ENCODE peak calls at places on chromosomes 3 and 15, in nine cellular contexts. One of them, this sample, is unnamed.

GRCh38 chr15:98776607-98777281 is 128.4 kb downstream of the IGF1R start:
- DNase-seq in A549: no peak
- DNase-seq in HepG2: peak; percentile 78
- DNase-seq in ovary: peak; percentile 79
- DNase-seq in suprapubic skin: no peak
- DNase-seq in upper lobe of left lung: peak; percentile 67
- DNase-seq in K562: peak; percentile 52
- DNase-seq in stomach: peak; percentile 58
- DNase-seq in sigmoid colon: no peak
- DNase-seq in this sample: peak; percentile 34

GRCh38 chr15:90860942-90861675 is 7.3 kb upstream of the FURIN start:
- DNase-seq in A549: peak; percentile 92
- DNase-seq in K562: no peak
- DNase-seq in suprapubic skin: no peak
- DNase-seq in upper lobe of left lung: no peak
- DNase-seq in HepG2: peak; percentile 94
- DNase-seq in stomach: no peak
- DNase-seq in ovary: no peak
- DNase-seq in sigmoid colon: no peak
- DNase-seq in this sample: no peak

GRCh38 chr3:113571360-113571759 is 39.0 kb downstream of the SIDT1 start:
- DNase-seq in sigmoid colon: no peak
- DNase-seq in HepG2: no peak
- DNase-seq in ovary: no peak
- DNase-seq in K562: no peak
- DNase-seq in suprapubic skin: no peak
- DNase-seq in A549: no peak
- DNase-seq in stomach: no peak
- DNase-seq in upper lobe of left lung: no peak
- DNase-seq in this sample: no peak

GRCh38 chr3:32428092-32429068 is 36.7 kb downstream of the CMTM7 start:
- DNase-seq in HepG2: no peak
- DNase-seq in K562: no peak
- DNase-seq in A549: no peak
- DNase-seq in ovary: no peak
- DNase-seq in sigmoid colon: no peak
- DNase-seq in suprapubic skin: no peak
- DNase-seq in stomach: no peak
- DNase-seq in upper lobe of left lung: no peak
- DNase-seq in this sample: no peak

GRCh38 chr3:331881-332280 is 135.3 kb downstream of the CHL1 start:
- DNase-seq in sigmoid colon: no peak
- DNase-seq in K562: no peak
- DNase-seq in HepG2: no peak
- DNase-seq in suprapubic skin: no peak
- DNase-seq in ovary: no peak
- DNase-seq in stomach: no peak
- DNase-seq in A549: no peak
- DNase-seq in upper lobe of left lung: no peak
- DNase-seq in this sample: no peak

GRCh38 chr15:66638377-66638776 is 63.7 kb upstream of the SMAD6 start:
- DNase-seq in K562: no peak
- DNase-seq in A549: no peak
- DNase-seq in suprapubic skin: no peak
- DNase-seq in HepG2: no peak
- DNase-seq in sigmoid colon: no peak
- DNase-seq in ovary: no peak
- DNase-seq in upper lobe of left lung: no peak
- DNase-seq in stomach: no peak
- DNase-seq in this sample: no peak

GRCh38 chr3:176469694-176470205 is 727.5 kb downstream of the TBL1XR1 start:
- DNase-seq in A549: peak; percentile 32
- DNase-seq in stomach: no peak
- DNase-seq in suprapubic skin: no peak
- DNase-seq in K562: no peak
- DNase-seq in ovary: no peak
- DNase-seq in HepG2: peak; percentile 0
- DNase-seq in sigmoid colon: no peak
- DNase-seq in upper lobe of left lung: no peak
- DNase-seq in this sample: no peak

GRCh38 chr3:49410844-49411549 is 779 bp downstream of the RHOA start:
- DNase-seq in A549: no peak
- DNase-seq in upper lobe of left lung: no peak
- DNase-seq in stomach: no peak
- DNase-seq in HepG2: no peak
- DNase-seq in ovary: no peak
- DNase-seq in suprapubic skin: peak; percentile 83
- DNase-seq in sigmoid colon: no peak
- DNase-seq in K562: no peak
- DNase-seq in this sample: no peak

GRCh38 chr3:172167892-172168648 is 128.7 kb downstream of the FNDC3B start:
- DNase-seq in K562: no peak
- DNase-seq in ovary: no peak
- DNase-seq in stomach: no peak
- DNase-seq in A549: no peak
- DNase-seq in suprapubic skin: no peak
- DNase-seq in sigmoid colon: no peak
- DNase-seq in HepG2: no peak
- DNase-seq in upper lobe of left lung: no peak
- DNase-seq in this sample: no peak

GRCh38 chr15:36392666-36393266 is 186.7 kb upstream of the CDIN1 start:
- DNase-seq in upper lobe of left lung: no peak
- DNase-seq in K562: no peak
- DNase-seq in ovary: no peak
- DNase-seq in HepG2: no peak
- DNase-seq in A549: no peak
- DNase-seq in stomach: no peak
- DNase-seq in sigmoid colon: no peak
- DNase-seq in suprapubic skin: no peak
- DNase-seq in this sample: no peak

GRCh38 chr3:180401226-180401625 is 200.7 kb upstream of the TTC14 start:
- DNase-seq in sigmoid colon: no peak
- DNase-seq in ovary: no peak
- DNase-seq in upper lobe of left lung: no peak
- DNase-seq in A549: no peak
- DNase-seq in suprapubic skin: no peak
- DNase-seq in stomach: no peak
- DNase-seq in HepG2: no peak
- DNase-seq in K562: no peak
- DNase-seq in this sample: no peak

GRCh38 chr3:12560505-12561188 is 3.8 kb downstream of the MKRN2 start:
- DNase-seq in stomach: no peak
- DNase-seq in sigmoid colon: no peak
- DNase-seq in HepG2: no peak
- DNase-seq in K562: no peak
- DNase-seq in upper lobe of left lung: no peak
- DNase-seq in ovary: no peak
- DNase-seq in suprapubic skin: no peak
- DNase-seq in A549: no peak
- DNase-seq in this sample: no peak

GRCh38 chr3:98855811-98856400 is 45.6 kb downstream of the DCBLD2 start:
- DNase-seq in sigmoid colon: no peak
- DNase-seq in ovary: no peak
- DNase-seq in upper lobe of left lung: no peak
- DNase-seq in suprapubic skin: no peak
- DNase-seq in K562: no peak
- DNase-seq in HepG2: no peak
- DNase-seq in A549: peak; percentile 27
- DNase-seq in stomach: no peak
- DNase-seq in this sample: no peak
- TF ChIP-seq EP300 in sigmoid colon: no peak
- TF ChIP-seq EP300 in ovary: no peak
- TF ChIP-seq EP300 in upper lobe of left lung: no peak
- TF ChIP-seq EP300 in suprapubic skin: no peak
- TF ChIP-seq EP300 in K562: no peak
- TF ChIP-seq EP300 in HepG2: no peak
- TF ChIP-seq EP300 in A549: no peak
- TF ChIP-seq EP300 in stomach: no peak
- TF ChIP-seq EP300 in this sample: no peak

DNA sequence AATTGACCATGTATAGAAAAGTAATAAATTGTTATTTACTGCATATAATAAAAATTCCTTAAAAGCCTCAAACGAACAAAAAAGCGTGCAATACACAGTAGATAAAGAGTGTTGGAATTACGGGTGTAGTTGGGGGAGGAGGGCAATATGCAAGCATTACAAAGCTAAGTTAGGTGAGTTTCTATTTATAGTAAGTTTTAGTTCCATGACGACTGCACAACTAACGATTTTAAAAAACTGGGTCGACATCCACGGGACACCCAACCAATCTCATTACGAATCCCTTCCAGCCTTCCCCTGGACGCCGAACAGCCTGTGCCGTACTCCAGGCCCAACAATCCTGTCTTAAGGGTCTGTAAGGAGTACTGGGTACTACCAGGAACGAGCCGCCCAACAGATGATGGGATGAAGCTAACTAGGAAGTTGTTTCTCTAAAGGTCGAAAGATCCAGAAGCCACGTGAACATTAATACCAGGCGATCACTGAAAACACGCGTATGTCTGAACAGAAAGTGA is 682 bp downstream of the POLQ start:
- DNase-seq in sigmoid colon: no peak
- DNase-seq in ovary: no peak
- DNase-seq in upper lobe of left lung: no peak
- DNase-seq in A549: no peak
- DNase-seq in HepG2: no peak
- DNase-seq in suprapubic skin: no peak
- DNase-seq in K562: peak; percentile 23
- DNase-seq in stomach: no peak
- DNase-seq in this sample: no peak
- TF ChIP-seq EP300 in sigmoid colon: no peak
- TF ChIP-seq EP300 in ovary: no peak
- TF ChIP-seq EP300 in upper lobe of left lung: no peak
- TF ChIP-seq EP300 in A549: no peak
- TF ChIP-seq EP300 in HepG2: no peak
- TF ChIP-seq EP300 in suprapubic skin: no peak
- TF ChIP-seq EP300 in K562: no peak
- TF ChIP-seq EP300 in stomach: no peak
- TF ChIP-seq EP300 in this sample: no peak

DNA sequence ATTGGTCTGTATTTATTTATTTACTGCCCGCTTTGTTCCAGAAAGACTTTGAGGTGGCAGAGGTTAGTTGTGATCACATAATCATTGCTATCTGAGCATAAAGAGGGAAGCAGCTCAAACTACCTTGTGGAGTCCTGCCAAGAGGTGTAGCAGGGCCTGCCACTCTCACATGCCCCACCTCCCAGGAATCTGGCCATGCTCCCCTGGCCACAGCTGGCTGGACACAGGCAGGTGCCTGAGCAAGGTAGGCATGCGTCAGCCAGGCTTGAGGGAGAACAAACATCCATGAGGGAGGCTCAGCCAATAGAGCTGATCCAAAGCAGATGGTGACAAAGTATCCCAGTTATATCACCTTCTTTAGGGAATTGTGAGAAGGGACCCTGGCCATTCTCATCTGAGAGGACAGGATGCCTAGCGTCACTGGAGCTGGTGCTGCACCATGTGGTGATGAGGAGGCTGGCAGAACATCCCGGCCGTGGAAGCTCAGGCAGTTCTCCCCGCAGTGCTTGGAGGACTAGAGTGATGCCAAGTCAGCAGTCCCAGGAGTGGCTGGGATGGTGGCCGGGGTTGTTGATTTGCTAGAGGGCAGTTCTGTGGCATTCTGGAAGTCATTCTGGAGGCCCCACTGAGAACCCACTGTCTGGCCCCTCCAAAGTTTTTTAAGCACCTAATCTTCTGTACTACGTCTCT is 6.8 kb upstream of the POLG start:
- DNase-seq in stomach: peak; percentile 82
- DNase-seq in ovary: no peak
- DNase-seq in K562: no peak
- DNase-seq in upper lobe of left lung: no peak
- DNase-seq in HepG2: no peak
- DNase-seq in A549: no peak
- DNase-seq in sigmoid colon: no peak
- DNase-seq in suprapubic skin: no peak
- DNase-seq in this sample: no peak
- TF ChIP-seq EP300 in stomach: no peak
- TF ChIP-seq EP300 in ovary: no peak
- TF ChIP-seq EP300 in K562: no peak
- TF ChIP-seq EP300 in upper lobe of left lung: no peak
- TF ChIP-seq EP300 in HepG2: no peak
- TF ChIP-seq EP300 in A549: no peak
- TF ChIP-seq EP300 in sigmoid colon: no peak
- TF ChIP-seq EP300 in suprapubic skin: no peak
- TF ChIP-seq EP300 in this sample: no peak

DNA sequence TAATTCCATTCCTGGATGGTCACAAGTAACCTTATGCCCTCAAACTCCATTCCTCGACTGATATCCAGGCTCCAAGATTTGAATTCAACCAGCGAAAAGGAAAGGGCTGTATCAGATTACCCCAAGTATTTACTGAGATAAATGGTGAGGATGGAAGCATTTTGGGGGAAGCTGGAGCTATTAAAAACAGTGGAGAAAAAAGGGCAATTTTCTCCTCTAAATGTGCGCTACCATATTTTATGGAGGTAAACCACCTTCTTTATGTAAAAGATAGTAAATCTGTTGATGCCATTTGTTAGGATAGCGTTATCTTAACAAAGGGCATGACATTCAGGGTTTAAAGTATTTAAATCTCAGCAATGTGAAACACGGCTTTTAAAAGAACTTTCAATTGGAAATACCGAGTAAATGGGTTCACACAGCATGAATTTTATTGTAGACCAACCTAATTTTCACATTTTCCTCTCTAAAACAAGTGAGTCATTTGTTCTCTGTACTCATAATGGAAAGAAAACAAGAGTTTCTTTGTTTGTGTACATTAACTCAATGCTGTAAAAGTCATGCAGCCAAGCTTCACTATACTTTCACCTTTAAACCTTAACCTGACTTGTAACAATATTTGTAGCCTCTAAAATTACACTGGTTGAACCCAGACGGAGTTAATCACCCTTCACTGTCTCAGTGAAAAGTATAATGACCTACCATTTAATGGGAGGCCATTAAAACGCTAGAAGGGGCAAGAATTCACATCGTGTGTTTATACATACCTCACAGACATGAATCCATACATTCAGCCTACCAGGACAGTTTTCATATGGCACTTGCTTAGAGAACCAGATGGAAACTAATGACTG is 773.4 kb downstream of the ROBO1 start:
- DNase-seq in upper lobe of left lung: no peak
- DNase-seq in K562: no peak
- DNase-seq in HepG2: peak; percentile 66
- DNase-seq in suprapubic skin: no peak
- DNase-seq in stomach: no peak
- DNase-seq in sigmoid colon: no peak
- DNase-seq in A549: no peak
- DNase-seq in ovary: no peak
- DNase-seq in this sample: no peak
- TF ChIP-seq EP300 in upper lobe of left lung: no peak
- TF ChIP-seq EP300 in K562: no peak
- TF ChIP-seq EP300 in HepG2: no peak
- TF ChIP-seq EP300 in suprapubic skin: no peak
- TF ChIP-seq EP300 in stomach: no peak
- TF ChIP-seq EP300 in sigmoid colon: no peak
- TF ChIP-seq EP300 in A549: no peak
- TF ChIP-seq EP300 in ovary: no peak
- TF ChIP-seq EP300 in this sample: no peak

GRCh38 chr3:189739396-189739795 is 108.2 kb downstream of the TP63 start:
- DNase-seq in sigmoid colon: no peak
- DNase-seq in A549: no peak
- DNase-seq in upper lobe of left lung: no peak
- DNase-seq in K562: no peak
- DNase-seq in suprapubic skin: no peak
- DNase-seq in stomach: no peak
- DNase-seq in HepG2: no peak
- DNase-seq in ovary: no peak
- DNase-seq in this sample: no peak
- TF ChIP-seq EP300 in sigmoid colon: no peak
- TF ChIP-seq EP300 in A549: no peak
- TF ChIP-seq EP300 in upper lobe of left lung: no peak
- TF ChIP-seq EP300 in K562: no peak
- TF ChIP-seq EP300 in suprapubic skin: no peak
- TF ChIP-seq EP300 in stomach: no peak
- TF ChIP-seq EP300 in HepG2: no peak
- TF ChIP-seq EP300 in ovary: no peak
- TF ChIP-seq EP300 in this sample: no peak